ENCODE peak calls at places on chromosomes 5 and 9, in seven cellular contexts. E, P, N, C, T, H and R are unnamed samples.

GRCh38 chr9:129234491-129234890 is 56.4 kb upstream of the IER5L start:
- DNase-seq in E (no peak), P (no peak), N (no peak), C (no peak), T (no peak), H (no peak), R (no peak)

GRCh38 chr5:20369151-20369550 is 381.2 kb upstream of the CDH18 start:
- DNase-seq in E (no peak), P (no peak), N (no peak), C (no peak), T (no peak), H (no peak), R (no peak)

GRCh38 chr5:157915638-157916037 is 56.7 kb upstream of the CLINT1 start:
- DNase-seq in E (no peak), P (peak), N (no peak), C (peak), T (peak), H (no peak), R (no peak)

GRCh38 chr5:164153469-164154172 is 648.2 kb downstream of the MAT2B start:
- DNase-seq in E (no peak), P (peak), N (no peak), C (no peak), T (no peak), H (no peak), R (no peak)

GRCh38 chr5:124677376-124677998 is 69.0 kb downstream of the ZNF608 start:
- DNase-seq in E (no peak), P (peak), N (no peak), C (no peak), T (no peak), H (no peak), R (no peak)

GRCh38 chr5:5881294-5881693 is 458.8 kb downstream of the ICE1 start:
- DNase-seq in E (no peak), P (no peak), N (no peak), C (no peak), T (no peak), H (no peak), R (peak)

GRCh38 chr9:137535120-137535428 is 15.1 kb downstream of the PNPLA7 start:
- DNase-seq in E (no peak), P (no peak), N (no peak), C (no peak), T (no peak), H (no peak), R (no peak)

GRCh38 chr5:51373880-51374523 is 9.2 kb upstream of the ISL1 start:
- DNase-seq in E (no peak), P (no peak), N (no peak), C (peak), T (no peak), H (no peak), R (no peak)

GRCh38 chr9:76580188-76580587 is 121.2 kb downstream of the GCNT1 start:
- DNase-seq in E (no peak), P (no peak), N (no peak), C (no peak), T (no peak), H (no peak), R (no peak)

GRCh38 chr9:121989010-121989409 is 104.1 kb downstream of the TTLL11 start:
- DNase-seq in E (no peak), P (peak), N (peak), C (no peak), T (no peak), H (no peak), R (peak)

GRCh38 chr5:111127453-111128195 is 35.5 kb downstream of the WDR36 start:
- DNase-seq in E (no peak), P (peak), N (no peak), C (no peak), T (peak), H (no peak), R (no peak)

GRCh38 chr9:4193391-4193790 is 106.5 kb downstream of the GLIS3 start:
- DNase-seq in E (no peak), P (peak), N (no peak), C (no peak), T (no peak), H (no peak), R (no peak)

GRCh38 chr9:89886281-89886700 is 281.5 kb downstream of the GADD45G start:
- DNase-seq in E (peak), P (no peak), N (peak), C (no peak), T (peak), H (no peak), R (no peak)

GRCh38 chr9:93120846-93121315 is 13.2 kb downstream of the NINJ1 start:
- DNase-seq in E (no peak), P (no peak), N (no peak), C (no peak), T (no peak), H (no peak), R (no peak)

GRCh38 chr9:93818237-93818636 is 136.9 kb downstream of the BARX1 start:
- DNase-seq in E (no peak), P (no peak), N (no peak), C (no peak), T (no peak), H (no peak), R (no peak)

GRCh38 chr5:81044868-81045267 is 84.7 kb downstream of the RASGRF2 start:
- DNase-seq in E (no peak), P (no peak), N (no peak), C (no peak), T (no peak), H (no peak), R (no peak)

GRCh38 chr5:57082441-57083067 is 91.3 kb upstream of the GPBP1 start:
- DNase-seq in E (no peak), P (peak), N (no peak), C (peak), T (peak), H (no peak), R (no peak)

GRCh38 chr5:65625743-65626142 is 916 bp downstream of the SHLD3 start:
- DNase-seq in E (no peak), P (no peak), N (no peak), C (peak), T (peak), H (no peak), R (no peak)

GRCh38 chr9:37719526-37719925 is 34.1 kb upstream of the TRMT10B start:
- DNase-seq in E (no peak), P (no peak), N (no peak), C (no peak), T (no peak), H (no peak), R (no peak)

GRCh38 chr5:142015781-142016533 is 3.1 kb upstream of the GNPDA1 start:
- DNase-seq in E (no peak), P (peak), N (no peak), C (no peak), T (peak), H (no peak), R (no peak)

GRCh38 chr9:117732494-117732893 is 28.3 kb downstream of the TLR4 start:
- DNase-seq in E (no peak), P (no peak), N (no peak), C (no peak), T (no peak), H (no peak), R (no peak)

GRCh38 chr9:94860678-94861588 is 134.4 kb downstream of the AOPEP start:
- DNase-seq in E (peak), P (peak), N (no peak), C (no peak), T (peak), H (peak), R (no peak)